ENCODE peak calls at places on chromosomes 13 and 19, in five cellular contexts. I, Q, O, F and X are unnamed samples.

GRCh38 chr19:40609561-40610395 is 8.6 kb downstream of the LTBP4 start:
- DNase-seq in O (peak), Q (peak), I (peak), F (no peak), X (no peak)

GRCh38 chr19:36221474-36221873 is 6.6 kb downstream of the ZNF146 start:
- DNase-seq in Q (no peak), F (no peak), I (no peak), O (no peak), X (no peak)

GRCh38 chr13:28641600-28641926 is 17.4 kb upstream of the POMP start:
- DNase-seq in I (no peak), Q (no peak), O (no peak), F (no peak), X (no peak)

GRCh38 chr19:17538684-17539287 is 16.7 kb upstream of the COLGALT1 start:
- DNase-seq in F (no peak), I (no peak), O (no peak), Q (no peak), X (no peak)

GRCh38 chr19:19256072-19256969 is 16.8 kb downstream of the TM6SF2 start:
- DNase-seq in I (no peak), F (no peak), Q (no peak), O (no peak), X (no peak)

GRCh38 chr19:50327013-50327412 is 2.2 kb downstream of the KCNC3 start:
- DNase-seq in F (no peak), O (no peak), I (no peak), Q (no peak), X (no peak)

GRCh38 chr19:12723643-12724426 is at the start of gene TNPO2:
- DNase-seq in O (peak), Q (peak), F (peak), I (peak), X (peak)

GRCh38 chr13:73399347-73400216 is 340.8 kb downstream of the KLF5 start:
- DNase-seq in Q (no peak), F (no peak), O (no peak), I (no peak), X (no peak)

GRCh38 chr19:10399878-10400277 is 3.5 kb downstream of the CDC37 start:
- DNase-seq in Q (no peak), O (no peak), F (no peak), I (no peak), X (no peak)

GRCh38 chr13:39597828-39598227 is 5.2 kb downstream of the LHFPL6 start:
- DNase-seq in F (no peak), O (no peak), Q (no peak), I (no peak), X (no peak)